ENCODE peak calls at places on chromosome 14, in seven cellular contexts. One of them, this sample, is unnamed.

GRCh38 chr14:57833304-57833703 is 32.6 kb downstream of the SLC35F4 start:
- DNase-seq in HT1080: peak
- DNase-seq in T47D: no peak
- DNase-seq in posterior vena cava: no peak
- DNase-seq in AG09319: peak
- DNase-seq in naive thymus-derived CD8-positive, alpha-beta T cell: no peak
- DNase-seq in AG08396: peak
- DNase-seq in this sample: no peak

GRCh38 chr14:69131176-69131575 is 21.7 kb downstream of the DCAF5 start:
- DNase-seq in HT1080: no peak
- DNase-seq in T47D: no peak
- DNase-seq in posterior vena cava: no peak
- DNase-seq in AG09319: no peak
- DNase-seq in naive thymus-derived CD8-positive, alpha-beta T cell: no peak
- DNase-seq in AG08396: no peak
- DNase-seq in this sample: no peak

GRCh38 chr14:96083667-96084320 is 44.6 kb downstream of the C14orf132 start:
- DNase-seq in HT1080: peak
- DNase-seq in T47D: peak
- DNase-seq in posterior vena cava: peak
- DNase-seq in AG09319: no peak
- DNase-seq in naive thymus-derived CD8-positive, alpha-beta T cell: no peak
- DNase-seq in AG08396: no peak
- DNase-seq in this sample: no peak

GRCh38 chr14:50928002-50928635 is 16.2 kb downstream of the PYGL start:
- DNase-seq in HT1080: no peak
- DNase-seq in T47D: no peak
- DNase-seq in posterior vena cava: no peak
- DNase-seq in AG09319: peak
- DNase-seq in naive thymus-derived CD8-positive, alpha-beta T cell: no peak
- DNase-seq in AG08396: peak
- DNase-seq in this sample: no peak

GRCh38 chr14:25400607-25401206 is 350.8 kb upstream of the STXBP6 start:
- DNase-seq in HT1080: peak
- DNase-seq in T47D: peak
- DNase-seq in posterior vena cava: no peak
- DNase-seq in AG09319: no peak
- DNase-seq in naive thymus-derived CD8-positive, alpha-beta T cell: no peak
- DNase-seq in AG08396: peak
- DNase-seq in this sample: no peak

GRCh38 chr14:74801396-74801795 is 38.3 kb downstream of the YLPM1 start:
- DNase-seq in HT1080: no peak
- DNase-seq in T47D: no peak
- DNase-seq in posterior vena cava: no peak
- DNase-seq in AG09319: no peak
- DNase-seq in naive thymus-derived CD8-positive, alpha-beta T cell: no peak
- DNase-seq in AG08396: no peak
- DNase-seq in this sample: no peak

GRCh38 chr14:32694795-32695449 is 243.8 kb upstream of the NPAS3 start:
- DNase-seq in HT1080: no peak
- DNase-seq in T47D: no peak
- DNase-seq in posterior vena cava: no peak
- DNase-seq in AG09319: no peak
- DNase-seq in naive thymus-derived CD8-positive, alpha-beta T cell: no peak
- DNase-seq in AG08396: no peak
- DNase-seq in this sample: no peak

GRCh38 chr14:27366596-27366995 is 768.8 kb upstream of the NOVA1 start:
- DNase-seq in HT1080: peak
- DNase-seq in T47D: no peak
- DNase-seq in posterior vena cava: no peak
- DNase-seq in AG09319: no peak
- DNase-seq in naive thymus-derived CD8-positive, alpha-beta T cell: no peak
- DNase-seq in AG08396: no peak
- DNase-seq in this sample: no peak

GRCh38 chr14:74574092-74574438 is 38.0 kb downstream of the LTBP2 start:
- DNase-seq in HT1080: peak
- DNase-seq in T47D: no peak
- DNase-seq in posterior vena cava: no peak
- DNase-seq in AG09319: no peak
- DNase-seq in naive thymus-derived CD8-positive, alpha-beta T cell: no peak
- DNase-seq in AG08396: no peak
- DNase-seq in this sample: no peak

This sample was measured in effector CD8-positive, alpha-beta T cell.